ENCODE peak calls at places on chromosomes 1 and 21, in nine cellular contexts. Y is left lung, D is lower lobe of right lung, F is foreskin keratinocyte, B is colonic mucosa, Q is uterus, C is ovary, I is IMR-90, E is lung. L is an unnamed sample.

GRCh38 chr1:52140633-52141512 is 1.0 kb upstream of the ZFYVE9 start:
- DNase-seq in B (no peak), E (no peak), Y (no peak), D (no peak), I (no peak), C (no peak), Q (no peak), F (no peak), L (no peak)

GRCh38 chr1:33182452-33182851 is 609 bp upstream of the TRIM62 start:
- DNase-seq in Y (no peak), I (peak; percentile 65), D (no peak), Q (peak; percentile 51), B (peak; percentile 43), C (peak; percentile 51), F (no peak), E (no peak), L (no peak)

GRCh38 chr1:220974431-220974830 is 95.2 kb downstream of the HLX start:
- DNase-seq in E (no peak), C (no peak), Q (no peak), I (no peak), F (no peak), D (no peak), B (no peak), Y (no peak), L (no peak)

GRCh38 chr1:156624814-156625435 is 5.7 kb downstream of the HAPLN2 start:
- DNase-seq in D (no peak), Q (no peak), C (no peak), F (no peak), Y (peak; percentile 76), I (no peak), E (no peak), B (no peak), L (no peak)

GRCh38 chr1:237042892-237043576 is 1.1 kb downstream of the RYR2 start:
- DNase-seq in F (no peak), I (no peak), C (peak; percentile 11), Y (peak; percentile 80), Q (no peak), D (no peak), E (no peak), B (no peak), L (no peak)

GRCh38 chr1:27887215-27888035 is 15.1 kb downstream of the THEMIS2 start:
- DNase-seq in Q (no peak), C (no peak), I (no peak), E (no peak), B (no peak), D (no peak), F (no peak), Y (no peak), L (peak; percentile 33)

GRCh38 chr1:221869759-221870158 is 127.9 kb upstream of the DUSP10 start:
- DNase-seq in B (no peak), E (no peak), Y (no peak), Q (no peak), C (no peak), D (no peak), F (no peak), I (peak; percentile 85), L (no peak)

GRCh38 chr1:55478742-55479141 is 263.6 kb upstream of the USP24 start:
- DNase-seq in I (peak; percentile 51), C (no peak), D (no peak), F (no peak), E (no peak), Q (no peak), B (no peak), Y (no peak), L (no peak)

GRCh38 chr1:27970401-27970800 is 10.6 kb downstream of the XKR8 start:
- DNase-seq in I (peak; percentile 91), Y (no peak), B (no peak), Q (peak; percentile 43), D (no peak), F (no peak), C (no peak), E (no peak), L (peak; percentile 21)

GRCh38 chr1:217117973-217118465 is 394.8 kb upstream of the ESRRG start:
- DNase-seq in D (no peak), Y (no peak), F (no peak), Q (no peak), B (no peak), I (no peak), C (no peak), E (no peak), L (no peak)

GRCh38 chr1:6935379-6936307 is 150.4 kb downstream of the CAMTA1 start:
- DNase-seq in B (no peak), E (no peak), Y (no peak), Q (no peak), I (no peak), D (no peak), C (no peak), F (no peak), L (no peak)

GRCh38 chr1:65423884-65424655 is 3.6 kb downstream of the LEPR start:
- DNase-seq in B (no peak), I (peak; percentile 88), E (no peak), F (peak; percentile 90), Q (no peak), D (no peak), C (no peak), Y (no peak), L (no peak)

GRCh38 chr1:229607370-229607769 is 18.6 kb downstream of the TAF5L start:
- DNase-seq in F (no peak), Q (no peak), E (no peak), I (no peak), C (no peak), Y (no peak), B (no peak), D (no peak), L (no peak)

GRCh38 chr1:181743878-181744312 is 260.6 kb downstream of the CACNA1E start:
- DNase-seq in C (no peak), D (no peak), I (no peak), E (peak; percentile 71), Q (peak; percentile 17), B (no peak), Y (peak; percentile 74), F (no peak), L (no peak)

GRCh38 chr1:181746224-181746623 is 262.9 kb downstream of the CACNA1E start:
- DNase-seq in C (no peak), B (no peak), D (no peak), I (no peak), Q (no peak), E (no peak), Y (no peak), F (no peak), L (no peak)

DNA sequence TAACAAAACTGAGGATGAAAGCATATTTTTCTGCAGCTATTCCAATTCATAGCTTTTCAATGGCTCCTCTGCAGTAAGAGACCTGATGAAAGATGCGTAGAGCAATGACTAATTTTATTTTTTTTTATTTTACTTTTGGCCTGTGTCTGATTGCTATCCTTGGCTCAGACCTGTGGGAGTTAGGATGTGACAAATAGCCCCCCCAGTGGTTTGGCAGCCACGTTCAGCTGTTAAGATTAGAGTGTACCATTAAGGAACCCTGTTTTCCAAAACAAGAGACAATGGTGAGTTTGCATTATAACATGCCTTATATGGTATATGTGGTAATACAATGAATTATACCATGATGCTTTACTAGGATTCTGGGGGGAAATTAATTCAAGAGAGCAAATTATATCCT is 264.7 kb downstream of the CACNA1E start:
- DNase-seq in C (no peak), I (no peak), D (no peak), Q (no peak), E (no peak), B (no peak), Y (no peak), F (no peak), L (no peak)
- H3K27ac ChIP-seq in C (no peak overlapping the region), I (no peak overlapping the region), D (no peak overlapping the region), Q (no peak overlapping the region), E (no peak overlapping the region), B (no peak overlapping the region), Y (no peak overlapping the region), F (no peak overlapping the region), L (no peak overlapping the region)

DNA sequence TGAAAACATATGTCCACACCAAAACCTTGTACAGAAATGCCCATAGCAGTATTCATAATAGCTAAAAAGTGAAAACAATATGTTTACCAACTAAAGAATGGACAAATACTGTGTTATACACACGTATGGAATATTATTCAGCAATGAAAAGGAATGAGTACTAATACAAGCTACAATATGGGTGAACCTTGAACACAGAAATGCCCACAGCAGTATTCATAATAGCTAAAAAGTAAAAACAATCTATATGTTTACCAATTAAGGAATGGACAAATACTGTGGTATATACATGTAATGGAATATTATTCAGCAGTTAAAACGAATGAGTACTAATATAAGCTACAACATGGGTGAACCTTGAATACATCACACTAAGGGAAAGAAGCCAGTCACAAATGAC is 3.0 kb downstream of the BTG3 start:
- DNase-seq in F (no peak), D (no peak), C (no peak), Q (no peak), Y (no peak), B (no peak), E (no peak), I (no peak), L (no peak)
- H3K27ac ChIP-seq in F (peak overlapping the region; percentile 12), D (no peak overlapping the region), C (no peak overlapping the region), Q (no peak overlapping the region), Y (no peak overlapping the region), B (no peak overlapping the region), E (no peak overlapping the region), I (no peak overlapping the region), L (no peak overlapping the region)

GRCh38 chr1:91790296-91790851 is 95.6 kb downstream of the TGFBR3 start:
- DNase-seq in B (no peak), F (no peak), Y (no peak), C (no peak), D (no peak), E (no peak), I (peak; percentile 29), Q (no peak), L (no peak)
- H3K27ac ChIP-seq in B (no peak overlapping the region), F (no peak overlapping the region), Y (no peak overlapping the region), C (no peak overlapping the region), D (no peak overlapping the region), E (no peak overlapping the region), I (no peak overlapping the region), Q (peak overlapping the region; percentile 74), L (no peak overlapping the region)

DNA sequence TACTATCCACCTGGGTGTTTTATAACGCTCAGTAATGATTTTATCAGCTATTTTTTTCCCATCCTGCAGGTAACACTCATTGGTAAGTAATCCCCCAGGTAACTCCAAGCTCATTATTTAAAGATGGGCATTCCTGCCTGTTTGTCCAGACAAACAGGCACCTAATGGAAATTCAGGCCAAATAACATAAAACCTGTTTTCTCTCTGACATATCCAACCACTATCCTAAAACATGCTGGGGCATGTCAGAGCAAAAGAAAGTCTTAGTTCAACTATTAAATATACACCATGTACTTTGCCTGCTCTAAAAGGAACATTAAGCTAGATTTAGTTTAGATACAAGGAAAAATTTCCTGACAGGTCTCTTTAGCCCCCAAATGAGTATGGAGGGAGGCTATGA is 987.7 kb downstream of the TTLL7 start:
- DNase-seq in I (no peak), E (no peak), D (no peak), C (no peak), Y (no peak), Q (no peak), F (peak; percentile 52), B (no peak), L (no peak)
- H3K27ac ChIP-seq in I (no peak overlapping the region), E (no peak overlapping the region), D (no peak overlapping the region), C (no peak overlapping the region), Y (no peak overlapping the region), Q (no peak overlapping the region), F (no peak overlapping the region), B (no peak overlapping the region), L (no peak overlapping the region)

L was measured in substantia nigra.